ENCODE peak calls at places on chromosomes 5 and 9, in eight cellular contexts. E is T-helper 9 cell, Q is Panc1, K is ureter, D is posterior cingulate gyrus, W is NCI-H1417 treated with DMSO at 0.1 percent for 48 hours, S is neural crest cell, I is hypothalamus. Y is an unnamed sample.

GRCh38 chr5:127930311-127930710 is 153.3 kb upstream of the SLC12A2 start:
- DNase-seq in I (no peak), K (no peak), Q (no peak), D (no peak), W (no peak), E (no peak), S (no peak), Y (no peak)

GRCh38 chr5:88183255-88183654 is 85.4 kb downstream of the TMEM161B start:
- DNase-seq in E (no peak), K (no peak), I (no peak), S (no peak), W (no peak), D (no peak), Q (no peak), Y (no peak)

GRCh38 chr9:88742483-88742882 is 207.5 kb downstream of the NXNL2 start:
- DNase-seq in S (no peak), W (no peak), K (no peak), D (no peak), E (no peak), I (no peak), Q (no peak), Y (no peak)

GRCh38 chr5:131068893-131069643 is 96.0 kb downstream of the HINT1 start:
- DNase-seq in W (no peak), S (no peak), D (peak), Q (no peak), I (no peak), K (no peak), E (peak), Y (no peak)

GRCh38 chr5:80198399-80198798 is 57.4 kb downstream of the SERINC5 start:
- DNase-seq in Q (no peak), E (no peak), K (no peak), I (peak), W (no peak), D (peak), S (no peak), Y (peak)

GRCh38 chr5:154944716-154945115 is 3.8 kb downstream of the MRPL22 start:
- DNase-seq in E (no peak), I (no peak), W (no peak), D (no peak), S (no peak), K (no peak), Q (no peak), Y (no peak)

GRCh38 chr5:171810217-171810616 is 24.6 kb downstream of the SMIM23 start:
- DNase-seq in I (no peak), W (no peak), S (no peak), D (no peak), Q (no peak), E (no peak), K (no peak), Y (no peak)

GRCh38 chr5:139863855-139864558 is 68.4 kb downstream of the PSD2 start:
- DNase-seq in K (peak), W (no peak), S (peak), D (peak), I (no peak), Q (peak), E (peak), Y (peak)

GRCh38 chr9:111974092-111974681 is 77.6 kb downstream of the UGCG start:
- DNase-seq in D (no peak), Q (no peak), I (no peak), E (no peak), K (peak), W (peak), S (no peak), Y (peak)